ENCODE peak calls at places on chromosomes 6 and 20, in four cellular contexts. Y, K, F and D are unnamed samples.

GRCh38 chr20:14498809-14499208 is 161.4 kb upstream of the FLRT3 start:
- DNase-seq in Y (no peak), K (no peak), F (peak; percentile 57), D (no peak)

GRCh38 chr6:126127662-126128061 is 141.3 kb downstream of the TRMT11 start:
- DNase-seq in Y (no peak), K (no peak), F (peak; percentile 54), D (no peak)

GRCh38 chr20:63833776-63834544 is 2.9 kb upstream of the ZBTB46 start:
- DNase-seq in Y (no peak), K (no peak), F (no peak), D (no peak)

GRCh38 chr20:44495257-44495656 is 19.6 kb downstream of the TTPAL start:
- DNase-seq in Y (no peak), K (no peak), F (no peak), D (no peak)

GRCh38 chr20:31967830-31968249 is at the start of gene XKR7:
- DNase-seq in Y (no peak), K (peak; percentile 23), F (peak; percentile 59), D (peak; percentile 76)

GRCh38 chr6:76752841-76753240 is 680.4 kb upstream of the IMPG1 start:
- DNase-seq in Y (no peak), K (no peak), F (no peak), D (no peak)

GRCh38 chr6:89302936-89303335 is 12.2 kb downstream of the GABRR2 start:
- DNase-seq in Y (no peak), K (no peak), F (no peak), D (no peak)

GRCh38 chr6:136535880-136536620 is 14.2 kb downstream of the MAP7 start:
- DNase-seq in Y (no peak), K (no peak), F (no peak), D (no peak)

GRCh38 chr20:14865169-14865568 is 527.8 kb upstream of the FLRT3 start:
- DNase-seq in Y (no peak), K (no peak), F (no peak), D (no peak)

GRCh38 chr20:8656335-8656734 is 412.6 kb upstream of the PLCB4 start:
- DNase-seq in Y (no peak), K (no peak), F (no peak), D (no peak)

GRCh38 chr20:23880426-23880825 is 878 bp upstream of the CST5 start:
- DNase-seq in Y (no peak), K (no peak), F (no peak), D (no peak)

GRCh38 chr20:18056174-18057105 is 1.3 kb downstream of the OVOL2 start:
- DNase-seq in Y (no peak), K (peak; percentile 33), F (peak; percentile 70), D (no peak)

GRCh38 chr6:109302176-109302575 is 80.1 kb downstream of the CD164 start:
- DNase-seq in Y (no peak), K (no peak), F (no peak), D (no peak)

GRCh38 chr6:15658345-15658744 is 4.5 kb downstream of the DTNBP1 start:
- DNase-seq in Y (no peak), K (no peak), F (no peak), D (no peak)
- H3K27ac ChIP-seq in Y (no peak overlapping the region), K (no peak overlapping the region), F (no peak overlapping the region), D (no peak overlapping the region)

GRCh38 chr6:119443993-119444641 is 94.6 kb upstream of the MAN1A1 start:
- DNase-seq in Y (no peak), K (no peak), F (no peak), D (no peak)

GRCh38 chr6:119445666-119446622 is 96.4 kb upstream of the MAN1A1 start:
- DNase-seq in Y (no peak), K (no peak), F (no peak), D (no peak)

GRCh38 chr6:119449253-119450156 is 99.9 kb upstream of the MAN1A1 start:
- DNase-seq in Y (no peak), K (no peak), F (no peak), D (no peak)

GRCh38 chr6:119444642-119445557 is 95.3 kb upstream of the MAN1A1 start:
- DNase-seq in Y (no peak), K (no peak), F (no peak), D (no peak)

DNA sequence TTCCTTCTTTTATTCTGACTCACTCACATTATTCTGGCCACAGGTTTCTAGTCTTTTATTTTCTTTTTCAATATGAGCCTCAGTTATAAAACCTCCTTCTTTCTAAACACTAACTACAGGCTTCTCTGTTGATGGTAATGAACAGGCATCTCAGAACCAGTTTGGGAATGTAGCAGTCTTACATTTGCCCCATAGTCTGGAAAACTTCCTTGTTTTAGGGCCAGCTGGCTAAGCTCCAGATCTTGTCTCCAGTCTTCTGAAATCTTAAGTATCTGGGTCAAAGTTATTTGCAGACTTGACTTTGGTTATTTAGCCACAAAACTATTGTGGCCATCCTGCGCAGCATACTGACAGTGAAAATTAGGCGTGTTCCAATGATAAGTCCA is 97.1 kb upstream of the MAN1A1 start:
- DNase-seq in Y (no peak), K (no peak), F (no peak), D (no peak)
- H3K27ac ChIP-seq in Y (no peak overlapping the region), K (no peak overlapping the region), F (no peak overlapping the region), D (no peak overlapping the region)

GRCh38 chr20:40990542-40991120 is 38.0 kb upstream of the TOP1 start:
- DNase-seq in Y (peak; percentile 74), K (peak; percentile 86), F (peak; percentile 87), D (peak; percentile 58)
- H3K27ac ChIP-seq in Y (no peak overlapping the region), K (no peak overlapping the region), F (no peak overlapping the region), D (no peak overlapping the region)

GRCh38 chr6:10425177-10425972 is 10.5 kb upstream of the TFAP2A start:
- DNase-seq in Y (no peak), K (peak; percentile 31), F (peak; percentile 54), D (no peak)

GRCh38 chr6:10429638-10430427 is 15.0 kb upstream of the TFAP2A start:
- DNase-seq in Y (no peak), K (peak; percentile 57), F (peak; percentile 55), D (no peak)

GRCh38 chr6:10424005-10424404 is 9.1 kb upstream of the TFAP2A start:
- DNase-seq in Y (no peak), K (no peak), F (no peak), D (no peak)

GRCh38 chr6:10426781-10427279 is 12.0 kb upstream of the TFAP2A start:
- DNase-seq in Y (no peak), K (no peak), F (no peak), D (no peak)

DNA sequence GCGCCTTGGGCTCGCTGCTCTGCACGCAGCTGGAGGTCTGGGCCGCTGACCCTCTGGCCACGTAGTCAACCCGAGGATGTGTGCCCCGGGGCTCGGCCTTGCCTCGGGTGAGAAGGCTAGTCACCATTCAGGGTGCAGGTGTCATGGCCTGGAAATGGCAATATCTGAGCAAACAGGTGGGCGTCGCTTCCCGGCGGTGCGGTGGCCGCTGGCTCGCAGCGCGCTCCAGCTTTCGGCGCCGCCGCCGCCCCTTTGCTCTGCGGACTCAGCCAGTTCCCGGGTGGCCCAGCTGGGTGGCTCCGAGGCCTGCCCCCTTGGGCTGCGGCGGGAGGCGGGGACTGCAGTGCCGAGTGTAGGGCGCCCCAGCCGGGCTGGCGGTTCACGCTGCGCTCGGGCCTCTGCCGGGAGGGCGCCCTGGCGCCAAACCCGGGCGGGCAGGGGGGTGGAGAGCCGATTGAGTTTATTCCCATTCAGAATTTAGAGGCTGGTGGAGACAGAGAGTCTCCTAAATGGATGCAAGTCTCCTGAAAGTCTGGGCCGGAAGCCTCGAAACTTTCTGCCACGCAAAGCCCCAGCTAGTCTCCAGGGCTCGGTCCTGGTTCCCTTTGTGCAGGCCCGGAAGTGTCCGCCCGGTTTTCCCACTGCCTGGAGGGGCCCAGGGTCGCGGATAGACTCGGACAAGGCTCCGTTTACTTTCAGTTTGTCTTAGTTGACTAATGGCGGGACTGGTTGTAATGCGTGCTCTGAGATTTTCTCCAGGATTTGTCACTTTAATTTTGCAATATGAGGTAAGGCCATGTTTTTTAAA is 11.3 kb upstream of the TFAP2A start:
- DNase-seq in Y (peak; percentile 35), K (peak; percentile 60), F (peak; percentile 73), D (no peak)
- H3K27ac ChIP-seq in Y (no peak overlapping the region), K (no peak overlapping the region), F (no peak overlapping the region), D (no peak overlapping the region)

GRCh38 chr6:53496100-53496499 is 48.8 kb downstream of the GCLC start:
- DNase-seq in Y (no peak), K (no peak), F (no peak), D (no peak)
- H3K27ac ChIP-seq in Y (no peak overlapping the region), K (no peak overlapping the region), F (no peak overlapping the region), D (no peak overlapping the region)

GRCh38 chr20:55782861-55783260 is 222.5 kb downstream of the CBLN4 start:
- DNase-seq in Y (no peak), K (no peak), F (no peak), D (no peak)
- H3K27ac ChIP-seq in Y (no peak overlapping the region), K (no peak overlapping the region), F (no peak overlapping the region), D (no peak overlapping the region)

GRCh38 chr20:37994512-37994911 is 38.7 kb downstream of the TTI1 start:
- DNase-seq in Y (peak; percentile 32), K (no peak), F (no peak), D (no peak)

GRCh38 chr20:37991506-37992302 is 41.6 kb downstream of the TTI1 start:
- DNase-seq in Y (no peak), K (no peak), F (no peak), D (no peak)

GRCh38 chr20:37995856-37996625 is 37.2 kb downstream of the TTI1 start:
- DNase-seq in Y (no peak), K (no peak), F (no peak), D (peak; percentile 9)

GRCh38 chr20:37990571-37991151 is 42.6 kb downstream of the TTI1 start:
- DNase-seq in Y (peak; percentile 71), K (peak; percentile 68), F (no peak), D (no peak)

DNA sequence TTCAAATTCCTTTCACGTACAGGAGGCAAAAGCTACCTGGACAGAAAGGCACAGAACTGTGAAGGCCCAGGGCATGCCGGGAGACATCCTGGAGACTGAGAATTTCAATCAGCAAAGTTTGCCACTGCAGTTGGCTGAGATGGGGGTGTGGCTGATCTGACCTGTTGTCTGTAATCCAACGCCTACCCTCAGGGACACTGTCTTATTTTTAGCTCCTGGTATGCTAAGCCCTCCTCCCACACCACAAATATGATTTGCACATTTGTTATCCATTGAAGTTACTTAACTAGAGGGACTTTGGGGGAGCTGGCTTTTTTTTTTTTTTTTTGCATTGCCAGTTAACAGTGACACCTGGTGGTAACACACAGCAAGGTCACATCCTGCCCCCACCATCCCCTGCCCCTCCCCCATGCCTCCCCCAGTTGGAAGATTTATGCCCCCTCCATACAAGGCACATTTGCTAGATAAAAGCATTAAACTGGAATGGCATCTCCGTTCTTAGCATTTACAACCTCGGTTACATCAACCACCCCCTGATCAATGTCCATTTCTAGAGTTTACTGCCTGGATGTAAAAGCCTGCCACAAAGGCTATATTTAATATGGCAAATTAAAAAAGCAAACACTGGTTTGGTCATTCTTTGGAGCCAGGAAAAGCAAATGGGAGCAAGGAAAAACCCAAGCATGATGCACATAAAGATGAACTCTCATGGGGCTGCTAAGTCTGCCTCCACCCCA is 40.3 kb downstream of the TTI1 start:
- DNase-seq in Y (peak; percentile 49), K (peak; percentile 92), F (peak; percentile 47), D (no peak)
- H3K27ac ChIP-seq in Y (peak overlapping the region; percentile 91), K (peak overlapping the region; percentile 92), F (no peak overlapping the region), D (no peak overlapping the region)